ENCODE peak calls at places on chromosome X, in ten cellular contexts. I, G, Y, P, W, K, T, M, J and V are unnamed samples.

GRCh38 chrX:37644381-37645305 is 40.9 kb upstream of the XK start:
- DNase-seq in Y (no peak), G (no peak), M (no peak), K (no peak), P (no peak), W (no peak), J (no peak), T (no peak), I (no peak), V (no peak)

GRCh38 chrX:12955882-12956703 is 18.8 kb upstream of the TMSB4X start:
- DNase-seq in Y (no peak), W (peak; percentile 43), G (peak; percentile 14), P (no peak), T (peak; percentile 54), J (peak; percentile 13), K (peak; percentile 77), I (peak; percentile 86), M (peak; percentile 77), V (peak; percentile 91)

GRCh38 chrX:27565992-27566391 is 24.2 kb upstream of the DCAF8L2 start:
- DNase-seq in Y (no peak), J (no peak), G (no peak), W (no peak), P (no peak), K (no peak), T (no peak), I (no peak), M (no peak), V (no peak)

GRCh38 chrX:45266456-45266855 is 65.8 kb upstream of the DIPK2B start:
- DNase-seq in M (no peak), P (no peak), J (no peak), W (no peak), Y (no peak), T (no peak), I (no peak), G (no peak), K (no peak), V (no peak)

GRCh38 chrX:5142644-5143043 is 1086.0 kb downstream of the NLGN4X start:
- DNase-seq in I (no peak), W (no peak), M (no peak), K (no peak), J (no peak), P (no peak), G (no peak), T (no peak), Y (no peak), V (no peak)

GRCh38 chrX:56994375-56995270 is 718 bp downstream of the SPIN3 start:
- DNase-seq in W (peak; percentile 8), J (no peak), T (peak; percentile 0), M (no peak), Y (no peak), K (no peak), G (no peak), P (no peak), I (no peak), V (no peak)

GRCh38 chrX:15349046-15349445 is 13.7 kb upstream of the PIGA start:
- DNase-seq in G (no peak), K (no peak), I (no peak), M (no peak), P (peak; percentile 13), T (peak; percentile 54), J (peak; percentile 76), W (peak; percentile 51), Y (no peak), V (no peak)

GRCh38 chrX:39262641-39263040 is 461.4 kb downstream of the MID1IP1 start:
- DNase-seq in T (no peak), K (no peak), M (no peak), P (no peak), Y (no peak), G (no peak), W (no peak), J (no peak), I (no peak), V (no peak)

GRCh38 chrX:117743469-117744251 is 372.9 kb downstream of the KLHL13 start:
- DNase-seq in T (no peak), G (no peak), J (peak; percentile 46), M (no peak), P (no peak), I (no peak), Y (no peak), K (no peak), W (peak; percentile 4), V (no peak)

GRCh38 chrX:54540289-54540688 is 10.3 kb downstream of the GNL3L start:
- DNase-seq in I (no peak), J (peak; percentile 42), M (no peak), T (peak; percentile 1), K (no peak), Y (no peak), W (peak; percentile 61), P (peak; percentile 7), G (no peak), V (no peak)

GRCh38 chrX:18887177-18887820 is 96.6 kb downstream of the PHKA2 start:
- DNase-seq in W (no peak), J (no peak), P (no peak), Y (no peak), M (no peak), K (no peak), I (peak; percentile 76), T (no peak), G (no peak), V (peak; percentile 43)

GRCh38 chrX:74232859-74233258 is 71.1 kb upstream of the ZCCHC13 start:
- DNase-seq in J (peak; percentile 63), Y (no peak), K (no peak), I (no peak), M (no peak), W (no peak), P (no peak), G (no peak), T (peak; percentile 20), V (no peak)

GRCh38 chrX:42017971-42018370 is 94.6 kb upstream of the CASK start:
- DNase-seq in W (no peak), Y (no peak), K (no peak), T (no peak), I (no peak), M (no peak), G (no peak), J (no peak), P (no peak), V (no peak)

GRCh38 chrX:16148896-16149295 is 18.4 kb upstream of the MAGEB17 start:
- DNase-seq in I (no peak), T (no peak), M (no peak), P (no peak), J (peak; percentile 23), Y (no peak), G (no peak), W (no peak), K (no peak), V (no peak)

GRCh38 chrX:69073241-69073640 is 92.0 kb downstream of the PJA1 start:
- DNase-seq in T (no peak), Y (no peak), P (no peak), K (no peak), I (peak; percentile 26), G (no peak), M (no peak), W (no peak), J (no peak), V (peak; percentile 56)

GRCh38 chrX:99939883-99940232 is 470.2 kb downstream of the PCDH19 start:
- DNase-seq in K (no peak), J (no peak), P (no peak), M (no peak), W (no peak), I (no peak), G (no peak), Y (no peak), T (no peak), V (no peak)

GRCh38 chrX:124606724-124607123 is 260.4 kb downstream of the SH2D1A start:
- DNase-seq in M (no peak), K (no peak), P (no peak), T (no peak), W (no peak), J (no peak), Y (no peak), G (no peak), I (no peak), V (no peak)

GRCh38 chrX:67749536-67749935 is 205.7 kb downstream of the AR start:
- DNase-seq in I (no peak), Y (no peak), J (no peak), P (no peak), G (no peak), M (no peak), K (no peak), W (no peak), T (no peak), V (no peak)

GRCh38 chrX:353566-354535 is 32.9 kb downstream of the PPP2R3B start:
- DNase-seq in T (no peak), G (no peak), Y (no peak), K (no peak), M (no peak), W (no peak), P (no peak), I (no peak), J (no peak), V (no peak)

GRCh38 chrX:129833153-129834004 is 10.3 kb downstream of the ZDHHC9 start:
- DNase-seq in M (no peak), T (peak; percentile 67), I (no peak), P (no peak), W (peak; percentile 43), Y (no peak), G (no peak), K (no peak), J (peak; percentile 9), V (peak; percentile 32)

GRCh38 chrX:54785901-54786300 is 12.2 kb downstream of the ITIH6 start:
- DNase-seq in P (no peak), W (no peak), G (no peak), I (no peak), Y (no peak), T (no peak), K (no peak), M (no peak), J (no peak), V (no peak)

GRCh38 chrX:30504309-30504708 is 73.3 kb downstream of the TASL start:
- DNase-seq in G (no peak), K (no peak), M (no peak), T (peak; percentile 3), I (no peak), Y (no peak), J (peak; percentile 53), W (peak; percentile 14), P (no peak), V (no peak)

GRCh38 chrX:153499876-153500275 is 5.1 kb downstream of the BGN start:
- DNase-seq in I (no peak), T (peak; percentile 49), W (no peak), J (no peak), P (no peak), K (no peak), G (no peak), M (no peak), Y (no peak), V (no peak)

GRCh38 chrX:155027509-155028066 is 944 bp downstream of the FUNDC2 start:
- DNase-seq in T (peak; percentile 87), K (no peak), M (no peak), I (no peak), J (peak; percentile 78), Y (no peak), P (peak; percentile 53), G (no peak), W (peak; percentile 23), V (peak; percentile 17)

GRCh38 chrX:8844157-8844556 is 43.0 kb upstream of the FAM9A start:
- DNase-seq in K (no peak), I (no peak), W (no peak), Y (no peak), G (no peak), M (no peak), T (no peak), J (no peak), P (no peak), V (no peak)

GRCh38 chrX:49197543-49198087 is 2.4 kb downstream of the SYP start:
- DNase-seq in K (no peak), I (no peak), W (no peak), P (no peak), T (no peak), M (no peak), J (no peak), Y (peak; percentile 82), G (no peak), V (no peak)

GRCh38 chrX:149720021-149720689 is 8.3 kb downstream of the MAGEA11 start:
- DNase-seq in Y (no peak), W (no peak), T (no peak), J (no peak), P (no peak), M (no peak), G (no peak), K (no peak), I (no peak), V (no peak)

GRCh38 chrX:119482497-119483480 is 14.5 kb downstream of the SLC25A5 start:
- DNase-seq in P (no peak), Y (peak; percentile 89), W (peak; percentile 68), J (no peak), M (peak; percentile 64), G (peak; percentile 33), K (peak; percentile 84), I (peak; percentile 90), T (peak; percentile 26), V (peak; percentile 89)